ENCODE peak calls at places on chromosome 7, in seven cellular contexts. One of them, this sample, is unnamed.
A peak's percentile ranks its signal among the peaks of the same experiment; 100 is the strongest.

GRCh38 chr7:68684246-68684850 is 913.9 kb upstream of the AUTS2 start:
- DNase-seq in Panc1: no peak
- DNase-seq in HCT116: no peak
- DNase-seq in SK-N-SH: no peak
- DNase-seq in prostate gland: no peak
- DNase-seq in GM12891: no peak
- DNase-seq in transverse colon: no peak
- DNase-seq in this sample: no peak

GRCh38 chr7:106704000-106704840 is 43.3 kb upstream of the CCDC71L start:
- DNase-seq in Panc1: no peak
- DNase-seq in HCT116: no peak
- DNase-seq in SK-N-SH: no peak
- DNase-seq in prostate gland: no peak
- DNase-seq in GM12891: no peak
- DNase-seq in transverse colon: no peak
- DNase-seq in this sample: no peak

GRCh38 chr7:18495412-18496335 is at the start of gene HDAC9:
- DNase-seq in Panc1: no peak
- DNase-seq in HCT116: no peak
- DNase-seq in SK-N-SH: peak; percentile 49
- DNase-seq in prostate gland: no peak
- DNase-seq in GM12891: no peak
- DNase-seq in transverse colon: peak; percentile 51
- DNase-seq in this sample: no peak

GRCh38 chr7:20435305-20435704 is 104.6 kb downstream of the ITGB8 start:
- DNase-seq in Panc1: no peak
- DNase-seq in HCT116: no peak
- DNase-seq in SK-N-SH: no peak
- DNase-seq in prostate gland: no peak
- DNase-seq in GM12891: no peak
- DNase-seq in transverse colon: peak; percentile 26
- DNase-seq in this sample: peak; percentile 92

GRCh38 chr7:127890726-127891125 is 140.5 kb downstream of the LRRC4 start:
- DNase-seq in Panc1: no peak
- DNase-seq in HCT116: no peak
- DNase-seq in SK-N-SH: no peak
- DNase-seq in prostate gland: no peak
- DNase-seq in GM12891: no peak
- DNase-seq in transverse colon: no peak
- DNase-seq in this sample: no peak

GRCh38 chr7:81256991-81257390 is 338.1 kb upstream of the SEMA3C start:
- DNase-seq in Panc1: no peak
- DNase-seq in HCT116: no peak
- DNase-seq in SK-N-SH: no peak
- DNase-seq in prostate gland: no peak
- DNase-seq in GM12891: no peak
- DNase-seq in transverse colon: no peak
- DNase-seq in this sample: no peak

GRCh38 chr7:3762146-3762831 is 461.2 kb downstream of the SDK1 start:
- DNase-seq in Panc1: no peak
- DNase-seq in HCT116: no peak
- DNase-seq in SK-N-SH: no peak
- DNase-seq in prostate gland: no peak
- DNase-seq in GM12891: no peak
- DNase-seq in transverse colon: no peak
- DNase-seq in this sample: no peak

GRCh38 chr7:81501220-81501619 is 268.6 kb downstream of the HGF start:
- DNase-seq in Panc1: no peak
- DNase-seq in HCT116: peak; percentile 13
- DNase-seq in SK-N-SH: peak; percentile 33
- DNase-seq in prostate gland: no peak
- DNase-seq in GM12891: no peak
- DNase-seq in transverse colon: no peak
- DNase-seq in this sample: no peak

GRCh38 chr7:101428093-101428866 is 65.6 kb downstream of the COL26A1 start:
- DNase-seq in Panc1: no peak
- DNase-seq in HCT116: no peak
- DNase-seq in SK-N-SH: no peak
- DNase-seq in prostate gland: no peak
- DNase-seq in GM12891: no peak
- DNase-seq in transverse colon: no peak
- DNase-seq in this sample: no peak

GRCh38 chr7:90836937-90837336 is 240.8 kb downstream of the CDK14 start:
- DNase-seq in Panc1: no peak
- DNase-seq in HCT116: no peak
- DNase-seq in SK-N-SH: peak; percentile 10
- DNase-seq in prostate gland: no peak
- DNase-seq in GM12891: no peak
- DNase-seq in transverse colon: no peak
- DNase-seq in this sample: no peak

GRCh38 chr7:48105045-48105444 is 16.0 kb downstream of the UPP1 start:
- DNase-seq in Panc1: no peak
- DNase-seq in HCT116: no peak
- DNase-seq in SK-N-SH: no peak
- DNase-seq in prostate gland: no peak
- DNase-seq in GM12891: no peak
- DNase-seq in transverse colon: no peak
- DNase-seq in this sample: no peak

GRCh38 chr7:80053098-80053497 is 81.5 kb upstream of the GNAI1 start:
- DNase-seq in Panc1: no peak
- DNase-seq in HCT116: no peak
- DNase-seq in SK-N-SH: no peak
- DNase-seq in prostate gland: no peak
- DNase-seq in GM12891: no peak
- DNase-seq in transverse colon: no peak
- DNase-seq in this sample: no peak

DNA sequence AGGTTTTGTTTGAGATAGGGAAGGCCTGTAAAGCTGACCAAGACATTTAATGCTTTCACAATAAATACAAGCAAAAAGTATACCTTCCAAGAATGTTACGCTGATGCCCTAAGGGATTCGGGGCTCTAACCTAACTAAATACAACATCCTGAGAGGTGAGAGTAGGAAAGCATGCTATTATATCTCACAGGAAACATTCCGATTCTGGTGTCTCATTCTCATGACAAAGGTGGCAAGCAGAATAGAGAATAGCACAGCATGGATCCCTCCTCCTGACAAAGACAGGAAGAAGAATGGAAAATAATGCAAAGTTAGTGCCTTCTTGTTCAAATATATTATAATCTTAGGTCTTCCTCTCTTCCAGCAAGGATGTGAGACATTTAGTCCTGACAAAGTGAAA is 504.3 kb downstream of the TFEC start:
- DNase-seq in Panc1: no peak
- DNase-seq in HCT116: no peak
- DNase-seq in SK-N-SH: no peak
- DNase-seq in prostate gland: no peak
- DNase-seq in GM12891: no peak
- DNase-seq in transverse colon: no peak
- DNase-seq in this sample: no peak
- TF ChIP-seq POLR2AphosphoS5 in Panc1: no peak
- TF ChIP-seq POLR2AphosphoS5 in HCT116: no peak
- TF ChIP-seq POLR2AphosphoS5 in SK-N-SH: no peak
- TF ChIP-seq POLR2AphosphoS5 in prostate gland: no peak
- TF ChIP-seq POLR2AphosphoS5 in GM12891: no peak
- TF ChIP-seq POLR2AphosphoS5 in transverse colon: no peak
- TF ChIP-seq POLR2AphosphoS5 in this sample: no peak

GRCh38 chr7:157594306-157594705 is 257.5 kb downstream of the DNAJB6 start:
- DNase-seq in Panc1: no peak
- DNase-seq in HCT116: no peak
- DNase-seq in SK-N-SH: no peak
- DNase-seq in prostate gland: no peak
- DNase-seq in GM12891: no peak
- DNase-seq in transverse colon: no peak
- DNase-seq in this sample: peak; percentile 50

GRCh38 chr7:157596471-157596870 is 259.7 kb downstream of the DNAJB6 start:
- DNase-seq in Panc1: no peak
- DNase-seq in HCT116: no peak
- DNase-seq in SK-N-SH: no peak
- DNase-seq in prostate gland: no peak
- DNase-seq in GM12891: no peak
- DNase-seq in transverse colon: no peak
- DNase-seq in this sample: no peak

GRCh38 chr7:157596026-157596425 is 259.2 kb downstream of the DNAJB6 start:
- DNase-seq in Panc1: no peak
- DNase-seq in HCT116: no peak
- DNase-seq in SK-N-SH: no peak
- DNase-seq in prostate gland: no peak
- DNase-seq in GM12891: no peak
- DNase-seq in transverse colon: no peak
- DNase-seq in this sample: no peak

GRCh38 chr7:157593541-157593940 is 256.7 kb downstream of the DNAJB6 start:
- DNase-seq in Panc1: no peak
- DNase-seq in HCT116: no peak
- DNase-seq in SK-N-SH: no peak
- DNase-seq in prostate gland: no peak
- DNase-seq in GM12891: no peak
- DNase-seq in transverse colon: no peak
- DNase-seq in this sample: peak; percentile 51

DNA sequence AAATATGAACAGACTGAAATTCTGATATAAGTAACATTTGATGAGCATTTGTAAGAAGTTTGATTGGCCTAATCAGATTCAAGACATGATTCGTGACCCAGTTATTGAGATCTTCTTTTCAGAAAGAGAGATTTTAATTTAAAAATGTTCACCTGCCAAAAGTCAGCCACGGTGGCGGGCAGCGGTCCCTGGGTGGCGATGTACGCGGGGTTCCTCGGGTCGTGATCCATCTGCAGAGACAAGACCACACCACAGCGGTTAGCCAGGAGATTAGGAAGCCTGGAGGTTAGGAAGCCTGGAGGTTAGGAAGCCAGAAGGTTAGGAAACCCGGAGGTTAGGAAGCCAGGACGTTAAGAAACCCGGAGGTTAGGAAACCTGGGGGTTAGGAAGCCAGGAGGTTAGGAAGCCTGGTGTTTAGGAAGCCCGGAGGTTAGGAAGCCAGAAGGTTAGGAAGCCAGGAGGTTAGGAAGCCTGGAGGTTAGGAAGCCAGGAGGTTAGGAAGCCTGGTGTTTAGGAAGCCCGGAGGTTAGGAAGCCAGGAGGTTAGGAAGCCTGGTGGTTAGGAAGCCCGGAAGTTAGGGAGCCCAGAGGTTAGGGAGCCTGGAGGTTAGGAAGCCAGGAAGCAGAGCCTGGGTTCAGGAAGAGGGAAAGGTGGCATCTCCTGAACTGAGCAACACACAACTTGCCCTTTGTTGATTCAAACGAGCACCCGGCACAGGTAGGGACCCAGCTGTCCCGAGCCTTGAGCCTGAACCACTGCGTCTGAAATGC is 258.5 kb downstream of the DNAJB6 start:
- DNase-seq in Panc1: no peak
- DNase-seq in HCT116: no peak
- DNase-seq in SK-N-SH: no peak
- DNase-seq in prostate gland: no peak
- DNase-seq in GM12891: no peak
- DNase-seq in transverse colon: no peak
- DNase-seq in this sample: peak; percentile 7
- TF ChIP-seq POLR2AphosphoS5 in Panc1: no peak
- TF ChIP-seq POLR2AphosphoS5 in HCT116: no peak
- TF ChIP-seq POLR2AphosphoS5 in SK-N-SH: no peak
- TF ChIP-seq POLR2AphosphoS5 in prostate gland: no peak
- TF ChIP-seq POLR2AphosphoS5 in GM12891: no peak
- TF ChIP-seq POLR2AphosphoS5 in transverse colon: no peak
- TF ChIP-seq POLR2AphosphoS5 in this sample: no peak

GRCh38 chr7:151051108-151051507 is 2.8 kb downstream of the ASIC3 start:
- DNase-seq in Panc1: no peak
- DNase-seq in HCT116: no peak
- DNase-seq in SK-N-SH: no peak
- DNase-seq in prostate gland: no peak
- DNase-seq in GM12891: no peak
- DNase-seq in transverse colon: peak; percentile 43
- DNase-seq in this sample: no peak
- TF ChIP-seq POLR2AphosphoS5 in Panc1: no peak
- TF ChIP-seq POLR2AphosphoS5 in HCT116: no peak
- TF ChIP-seq POLR2AphosphoS5 in SK-N-SH: no peak
- TF ChIP-seq POLR2AphosphoS5 in prostate gland: no peak
- TF ChIP-seq POLR2AphosphoS5 in GM12891: no peak
- TF ChIP-seq POLR2AphosphoS5 in transverse colon: no peak
- TF ChIP-seq POLR2AphosphoS5 in this sample: peak; percentile 19

DNA sequence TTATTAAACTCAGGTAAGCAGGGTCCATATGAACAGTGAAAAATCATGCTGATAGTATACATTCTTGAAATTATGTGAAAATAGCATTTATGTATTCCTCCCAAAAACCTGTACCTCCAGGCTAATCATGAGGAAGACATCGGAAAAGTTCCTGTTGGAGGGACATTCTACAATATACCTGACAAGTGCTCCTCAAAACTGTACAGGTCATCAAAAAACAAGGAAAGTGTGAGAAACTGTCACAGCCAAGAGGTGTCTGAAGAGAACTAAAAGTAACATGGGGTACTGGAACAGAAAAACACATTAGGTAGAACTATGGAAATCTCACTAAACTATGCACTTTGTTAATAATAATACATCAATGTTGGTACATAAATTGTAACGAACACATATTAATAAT is 326.7 kb downstream of the CRPPA start:
- DNase-seq in Panc1: no peak
- DNase-seq in HCT116: no peak
- DNase-seq in SK-N-SH: no peak
- DNase-seq in prostate gland: no peak
- DNase-seq in GM12891: no peak
- DNase-seq in transverse colon: no peak
- DNase-seq in this sample: no peak
- TF ChIP-seq POLR2AphosphoS5 in Panc1: no peak
- TF ChIP-seq POLR2AphosphoS5 in HCT116: no peak
- TF ChIP-seq POLR2AphosphoS5 in SK-N-SH: no peak
- TF ChIP-seq POLR2AphosphoS5 in prostate gland: no peak
- TF ChIP-seq POLR2AphosphoS5 in GM12891: no peak
- TF ChIP-seq POLR2AphosphoS5 in transverse colon: no peak
- TF ChIP-seq POLR2AphosphoS5 in this sample: no peak

DNA sequence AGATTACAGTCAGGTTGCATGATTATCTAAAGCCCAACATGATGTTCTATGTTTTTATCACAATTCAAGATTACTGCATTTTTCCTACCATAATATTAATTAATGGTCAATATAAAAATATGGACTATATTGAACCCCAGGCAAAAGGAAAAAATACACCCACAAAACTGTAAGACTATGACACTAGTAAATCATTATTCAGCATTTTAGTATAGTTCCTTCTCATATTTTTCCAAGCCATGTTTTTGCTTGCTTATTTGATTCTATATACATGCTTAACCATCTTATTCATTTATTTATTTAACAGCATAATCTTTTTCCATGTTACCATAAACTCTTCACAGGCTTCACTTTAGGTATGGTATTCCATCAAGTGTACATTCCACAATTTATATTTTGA is 101.6 kb downstream of the IMMP2L start:
- DNase-seq in Panc1: no peak
- DNase-seq in HCT116: no peak
- DNase-seq in SK-N-SH: no peak
- DNase-seq in prostate gland: no peak
- DNase-seq in GM12891: no peak
- DNase-seq in transverse colon: no peak
- DNase-seq in this sample: no peak
- TF ChIP-seq POLR2AphosphoS5 in Panc1: no peak
- TF ChIP-seq POLR2AphosphoS5 in HCT116: no peak
- TF ChIP-seq POLR2AphosphoS5 in SK-N-SH: no peak
- TF ChIP-seq POLR2AphosphoS5 in prostate gland: no peak
- TF ChIP-seq POLR2AphosphoS5 in GM12891: no peak
- TF ChIP-seq POLR2AphosphoS5 in transverse colon: no peak
- TF ChIP-seq POLR2AphosphoS5 in this sample: no peak